ENCODE peak calls at places on chromosomes 3 and 15, in five cellular contexts. O, R, D, C and A are unnamed samples.

GRCh38 chr3:14392231-14392630 is 10.2 kb upstream of the SLC6A6 start:
- DNase-seq in C (no peak), D (no peak), R (no peak), O (no peak), A (no peak)

GRCh38 chr3:45968706-45969105 is 25.4 kb downstream of the CXCR6 start:
- DNase-seq in C (peak; percentile 64), R (no peak), D (no peak), O (peak; percentile 55), A (peak; percentile 55)

GRCh38 chr15:31472636-31473383 is 146.2 kb downstream of the KLF13 start:
- DNase-seq in D (no peak), C (peak; percentile 56), R (peak; percentile 90), O (peak; percentile 48), A (peak; percentile 65)

GRCh38 chr3:155227141-155227540 is 66.3 kb downstream of the STRIT1 start:
- DNase-seq in D (no peak), R (no peak), C (no peak), O (no peak), A (no peak)

GRCh38 chr3:147237991-147238390 is 168.4 kb downstream of the ZIC4 start:
- DNase-seq in D (no peak), O (no peak), R (no peak), C (no peak), A (no peak)

GRCh38 chr3:8147726-8148125 is 353.9 kb upstream of the LMCD1 start:
- DNase-seq in D (no peak), C (peak; percentile 68), O (peak; percentile 51), R (no peak), A (no peak)

GRCh38 chr3:186923241-186923640 is 7.1 kb upstream of the ST6GAL1 start:
- DNase-seq in O (no peak), D (no peak), C (no peak), R (no peak), A (no peak)

GRCh38 chr15:99507732-99508571 is 57.8 kb upstream of the MEF2A start:
- DNase-seq in R (no peak), C (peak; percentile 95), D (no peak), O (peak; percentile 86), A (peak; percentile 62)

GRCh38 chr3:76842232-76842631 is 197.7 kb upstream of the ROBO2 start:
- DNase-seq in R (no peak), O (peak; percentile 6), C (no peak), D (no peak), A (no peak)

GRCh38 chr3:168952551-168952950 is 711.0 kb downstream of the MECOM start:
- DNase-seq in R (no peak), D (no peak), O (peak; percentile 91), C (peak; percentile 75), A (peak; percentile 58)

GRCh38 chr3:56926513-56927282 is 124.9 kb upstream of the ARHGEF3 start:
- DNase-seq in R (no peak), O (peak; percentile 18), D (no peak), C (peak; percentile 89), A (peak; percentile 78)

GRCh38 chr3:128559486-128560225 is 66.7 kb upstream of the GATA2 start:
- DNase-seq in O (no peak), C (no peak), D (no peak), R (no peak), A (no peak)

GRCh38 chr3:36362216-36362615 is 18.1 kb upstream of the STAC start:
- DNase-seq in C (peak; percentile 14), R (no peak), O (no peak), D (no peak), A (peak; percentile 39)

GRCh38 chr3:160169139-160169830 is 55.9 kb upstream of the C3orf80 start:
- DNase-seq in D (no peak), O (peak; percentile 82), C (peak; percentile 87), R (no peak), A (peak; percentile 90)

GRCh38 chr3:16940769-16941683 is 56.3 kb downstream of the PLCL2 start:
- DNase-seq in O (no peak), D (no peak), R (no peak), C (no peak), A (no peak)

GRCh38 chr15:93948728-93949127 is 282.6 kb upstream of the MCTP2 start:
- DNase-seq in R (no peak), O (no peak), D (no peak), C (no peak), A (no peak)

GRCh38 chr3:58164199-58164879 is 46.4 kb downstream of the DNASE1L3 start:
- DNase-seq in D (peak; percentile 93), R (no peak), O (peak; percentile 91), C (no peak), A (peak; percentile 84)

GRCh38 chr15:100426893-100427292 is 85.1 kb upstream of the ADAMTS17 start:
- DNase-seq in R (no peak), D (no peak), O (no peak), C (no peak), A (no peak)

GRCh38 chr3:6216135-6216792 is 644.7 kb upstream of the GRM7 start:
- DNase-seq in O (no peak), C (no peak), D (no peak), R (no peak), A (no peak)

GRCh38 chr15:81752149-81752942 is 293.5 kb downstream of the MEX3B start:
- DNase-seq in R (peak; percentile 92), O (peak; percentile 63), C (peak; percentile 54), D (peak; percentile 78), A (no peak)

GRCh38 chr3:55894605-55895004 is 407.5 kb upstream of the WNT5A start:
- DNase-seq in O (no peak), R (no peak), D (no peak), C (no peak), A (no peak)

GRCh38 chr15:70526221-70526973 is 237.0 kb downstream of the UACA start:
- DNase-seq in R (peak; percentile 87), C (peak; percentile 13), O (no peak), D (no peak), A (peak; percentile 72)

GRCh38 chr3:130918328-130918727 is 24.4 kb downstream of the ATP2C1 start:
- DNase-seq in O (peak; percentile 15), C (peak; percentile 33), D (no peak), R (no peak), A (no peak)

GRCh38 chr3:172347895-172348680 is 100.2 kb downstream of the GHSR start:
- DNase-seq in R (no peak), O (no peak), C (no peak), D (no peak), A (no peak)

GRCh38 chr15:41501191-41501917 is 7.7 kb downstream of the ITPKA start:
- DNase-seq in O (peak; percentile 45), C (no peak), R (no peak), D (no peak), A (no peak)

GRCh38 chr15:91027677-91028076 is 5.3 kb upstream of the VPS33B start:
- DNase-seq in D (no peak), R (no peak), C (no peak), O (no peak), A (no peak)

GRCh38 chr3:28042095-28042635 is 199.3 kb upstream of the CMC1 start:
- DNase-seq in C (no peak), O (no peak), R (no peak), D (no peak), A (no peak)

GRCh38 chr3:108838411-108838810 is 15.8 kb downstream of the TRAT1 start:
- DNase-seq in R (no peak), D (no peak), O (no peak), C (no peak), A (no peak)

DNA sequence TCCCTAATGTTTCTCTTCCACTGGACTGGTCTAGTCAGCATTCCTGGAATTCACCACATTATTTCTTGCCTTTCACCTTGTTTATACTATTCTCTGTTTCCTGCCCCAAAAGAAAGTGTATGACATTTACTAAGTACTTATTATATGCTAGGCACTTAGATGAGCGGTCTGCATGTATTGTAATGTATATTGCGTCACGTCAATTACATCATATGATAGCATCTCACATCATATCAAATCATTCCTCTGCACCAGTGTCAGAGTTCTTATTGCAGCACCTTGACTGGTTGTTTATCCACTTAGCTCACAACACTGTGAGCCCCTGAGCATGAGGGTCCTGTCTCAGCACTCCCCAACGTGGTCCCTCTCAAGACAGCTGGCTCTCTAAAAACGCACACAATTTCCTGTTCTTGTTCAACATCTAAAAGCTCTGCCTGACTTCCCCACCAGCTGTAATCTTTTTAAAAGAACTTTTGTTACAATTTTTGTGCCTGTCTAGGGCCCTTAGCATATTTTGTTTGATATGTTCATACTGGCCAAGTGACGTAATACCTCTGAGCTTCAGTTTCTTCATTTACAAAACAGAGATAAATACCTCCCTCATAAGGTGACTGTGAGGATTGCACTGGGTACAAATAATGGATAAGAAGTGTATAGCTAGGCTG is 58.8 kb downstream of the ARHGAP31 start:
- DNase-seq in R (no peak), C (peak; percentile 87), D (no peak), O (peak; percentile 80), A (peak; percentile 68)
- TF ChIP-seq CTCF in R (no peak), C (peak; percentile 53), D (peak; percentile 25), O (peak; percentile 44), A (peak; percentile 35)

GRCh38 chr3:126827121-126827520 is 123.1 kb downstream of the CHCHD6 start:
- DNase-seq in D (no peak), R (no peak), O (no peak), C (peak; percentile 90), A (no peak)
- TF ChIP-seq CTCF in D (no peak), R (no peak), O (no peak), C (no peak), A (no peak)

DNA sequence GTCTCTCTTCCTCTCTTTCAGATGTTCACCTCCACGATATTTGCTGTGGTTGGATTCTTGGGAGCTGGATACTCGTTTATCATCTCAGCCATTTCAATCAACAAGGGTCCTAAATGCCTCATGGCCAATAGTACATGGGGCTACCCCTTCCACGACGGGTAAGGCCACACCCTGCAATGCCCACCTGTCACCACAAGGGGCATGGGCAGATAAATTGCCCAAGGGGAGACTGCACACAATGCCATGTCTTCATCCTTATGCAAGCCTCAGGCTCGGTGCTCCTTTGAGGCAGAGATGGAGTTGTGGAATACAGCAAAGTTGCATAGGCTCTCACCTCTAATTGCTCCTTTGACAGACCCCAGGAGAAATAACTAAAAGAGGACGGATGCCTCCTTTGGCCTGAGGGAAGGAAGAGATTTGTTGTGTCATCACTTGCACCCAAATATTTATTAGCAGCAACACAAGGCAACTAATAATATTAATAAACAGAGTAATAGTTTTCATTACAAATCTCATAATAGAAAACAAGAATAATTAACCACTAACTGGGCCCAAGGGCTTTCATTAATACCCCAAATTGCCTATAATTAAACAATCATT is 13.2 kb downstream of the TM4SF4 start:
- DNase-seq in C (no peak), R (no peak), D (no peak), O (no peak), A (no peak)
- TF ChIP-seq CTCF in C (peak; percentile 39), R (no peak), D (peak; percentile 8), O (peak; percentile 42), A (peak; percentile 57)

GRCh38 chr15:33766329-33766728 is 202.0 kb upstream of the CHRM5 start:
- DNase-seq in C (peak; percentile 28), D (no peak), R (no peak), O (no peak), A (no peak)
- TF ChIP-seq CTCF in C (no peak), D (no peak), R (no peak), O (no peak), A (peak; percentile 5)

GRCh38 chr3:18988619-18989229 is 159.6 kb upstream of the KCNH8 start:
- DNase-seq in C (peak; percentile 2), O (no peak), D (no peak), R (no peak), A (peak; percentile 3)
- TF ChIP-seq CTCF in C (no peak), O (no peak), D (peak; percentile 35), R (no peak), A (peak; percentile 24)

DNA sequence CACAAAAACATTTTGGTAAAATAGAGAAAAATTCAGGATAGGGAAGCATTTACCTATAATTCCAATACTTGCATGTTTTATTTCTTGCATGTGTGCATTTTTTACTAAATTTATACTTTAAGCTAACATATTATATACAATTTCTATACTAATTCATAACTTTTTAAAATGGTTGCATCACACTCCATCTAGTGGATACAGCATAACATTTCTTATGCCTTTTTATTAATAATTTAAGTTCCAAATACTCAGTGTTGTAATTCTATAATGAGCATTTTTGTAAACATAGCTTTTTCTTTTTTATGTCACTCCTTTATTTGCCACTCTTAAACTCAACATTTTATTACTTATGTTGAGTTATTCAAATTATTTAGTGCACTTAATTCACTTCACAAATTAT is 477.7 kb downstream of the ZBBX start:
- DNase-seq in O (peak; percentile 24), D (no peak), C (peak; percentile 0), R (no peak), A (peak; percentile 5)
- TF ChIP-seq CTCF in O (peak; percentile 19), D (no peak), C (no peak), R (no peak), A (peak; percentile 23)